ENCODE peak calls at places on chromosome 1, in six cellular contexts. M is GM12878; H is NCI-H226; C is stimulated activated CD4-positive, alpha-beta T cell treated with anti-CD3 and anti-CD28 coated beads, Interleukin-2, amount 100 ng/mL, for 24 hours; S is GM20000; Z is naive B cell. Q is an unnamed sample.

GRCh38 chr1:26530898-26531598 is 1.5 kb downstream of the RPS6KA1 start:
- DNase-seq in M (no peak), H (peak; percentile 98), Z (no peak), C (no peak), S (peak; percentile 66), Q (no peak)

GRCh38 chr1:28147264-28148094 is 29.0 kb downstream of the PTAFR start:
- DNase-seq in C (no peak), H (peak; percentile 10), M (no peak), S (no peak), Z (no peak), Q (no peak)

GRCh38 chr1:211241071-211241470 is 18.1 kb upstream of the RCOR3 start:
- DNase-seq in H (no peak), S (no peak), C (no peak), M (no peak), Z (no peak), Q (no peak)

GRCh38 chr1:55053265-55053954 is 14.1 kb downstream of the PCSK9 start:
- DNase-seq in Z (no peak), H (no peak), C (no peak), M (no peak), S (no peak), Q (no peak)

GRCh38 chr1:115771847-115772457 is 3.4 kb upstream of the CASQ2 start:
- DNase-seq in S (peak; percentile 72), Z (no peak), M (peak; percentile 53), C (no peak), H (peak; percentile 80), Q (no peak)

GRCh38 chr1:93827633-93828436 is 51.2 kb downstream of the DNTTIP2 start:
- DNase-seq in C (no peak), H (peak; percentile 41), M (no peak), S (no peak), Z (no peak), Q (no peak)

GRCh38 chr1:157139125-157139524 is 930 bp upstream of the ETV3 start:
- DNase-seq in H (no peak), C (no peak), S (no peak), Z (no peak), M (no peak), Q (no peak)

GRCh38 chr1:54558434-54559030 is 10.5 kb downstream of the ACOT11 start:
- DNase-seq in C (no peak), M (no peak), S (no peak), H (no peak), Z (no peak), Q (no peak)

GRCh38 chr1:29958271-29958670 is 721.9 kb downstream of the PTPRU start:
- DNase-seq in M (no peak), S (no peak), Z (no peak), H (no peak), C (no peak), Q (no peak)

GRCh38 chr1:65308781-65309316 is 494 bp upstream of the DNAJC6 start:
- DNase-seq in H (no peak), Z (no peak), M (no peak), C (no peak), S (no peak), Q (no peak)

GRCh38 chr1:102252731-102253360 is 256.1 kb upstream of the OLFM3 start:
- DNase-seq in S (no peak), Z (no peak), M (no peak), C (no peak), H (no peak), Q (no peak)

GRCh38 chr1:51643362-51643761 is 26.5 kb downstream of the OSBPL9 start:
- DNase-seq in M (no peak), C (no peak), H (no peak), Z (no peak), S (no peak), Q (no peak)

GRCh38 chr1:173257805-173258204 is 50.7 kb upstream of the TNFSF4 start:
- DNase-seq in C (no peak), H (no peak), M (no peak), Z (no peak), S (no peak), Q (no peak)

GRCh38 chr1:107941123-107941522 is 23.9 kb downstream of the VAV3 start:
- DNase-seq in Z (no peak), H (no peak), S (no peak), M (no peak), C (no peak), Q (no peak)

GRCh38 chr1:241163363-241163762 is 193.6 kb downstream of the RGS7 start:
- DNase-seq in H (no peak), C (no peak), M (no peak), S (no peak), Z (no peak), Q (no peak)

GRCh38 chr1:230308039-230308438 is 118.1 kb downstream of the PGBD5 start:
- DNase-seq in Z (no peak), C (no peak), H (peak; percentile 88), S (no peak), M (no peak), Q (no peak)

GRCh38 chr1:234607091-234608025 is 2.6 kb downstream of the IRF2BP2 start:
- DNase-seq in S (no peak), Z (no peak), H (no peak), C (peak; percentile 36), M (no peak), Q (peak; percentile 18)

GRCh38 chr1:67485046-67485811 is 55.0 kb upstream of the SERBP1 start:
- DNase-seq in Z (no peak), S (no peak), C (no peak), H (no peak), M (no peak), Q (no peak)

GRCh38 chr1:47330212-47330611 is 3.4 kb upstream of the CMPK1 start:
- DNase-seq in Z (no peak), S (no peak), M (no peak), H (no peak), C (no peak), Q (no peak)

GRCh38 chr1:191206808-191207207 is 729.1 kb upstream of the BRINP3 start:
- DNase-seq in C (no peak), Z (no peak), H (peak; percentile 52), M (no peak), S (no peak), Q (no peak)

Q was measured in activated T-helper 1 cell treated with anti-CD3 and anti-CD28 coated beads, Interleukin-12 subunit alpha, Interleukin-12 subunit beta, Interleukin-2, Interleukin-4 antibody, amounts not matched to agents 30 ng/mL and 10 ng/mL and 1 ng/mL, durations not matched to agents 14 hours and 24 hours and 36 hours.